ENCODE peak calls at places on chromosomes 7 and 10, in five cellular contexts. One of them, this sample, is unnamed.

GRCh38 chr10:33638891-33639290 is 304.4 kb upstream of the NRP1 start:
- DNase-seq in GM12878: no peak
- DNase-seq in heart left ventricle: no peak
- DNase-seq in IMR-90: no peak
- DNase-seq in K562: no peak
- DNase-seq in this sample: no peak

GRCh38 chr7:106415433-106415832 is 130.7 kb upstream of the NAMPT start:
- DNase-seq in IMR-90: peak; percentile 9
- DNase-seq in GM12878: no peak
- DNase-seq in K562: peak; percentile 50
- DNase-seq in heart left ventricle: no peak
- DNase-seq in this sample: no peak

GRCh38 chr7:33425385-33425784 is 296.0 kb downstream of the BBS9 start:
- DNase-seq in IMR-90: no peak
- DNase-seq in K562: no peak
- DNase-seq in heart left ventricle: no peak
- DNase-seq in GM12878: no peak
- DNase-seq in this sample: no peak

GRCh38 chr10:70462349-70462984 is 16.1 kb upstream of the PALD1 start:
- DNase-seq in K562: no peak
- DNase-seq in GM12878: no peak
- DNase-seq in IMR-90: no peak
- DNase-seq in heart left ventricle: peak; percentile 85
- DNase-seq in this sample: peak; percentile 41

GRCh38 chr7:141645188-141645587 is 56.8 kb downstream of the DENND11 start:
- DNase-seq in GM12878: no peak
- DNase-seq in heart left ventricle: no peak
- DNase-seq in IMR-90: no peak
- DNase-seq in K562: no peak
- DNase-seq in this sample: no peak

GRCh38 chr10:114538544-114538906 is 119.5 kb downstream of the ABLIM1 start:
- DNase-seq in IMR-90: no peak
- DNase-seq in GM12878: no peak
- DNase-seq in heart left ventricle: no peak
- DNase-seq in K562: no peak
- DNase-seq in this sample: no peak

GRCh38 chr10:36542493-36542892 is 582.9 kb upstream of the ANKRD30A start:
- DNase-seq in IMR-90: no peak
- DNase-seq in K562: no peak
- DNase-seq in GM12878: no peak
- DNase-seq in heart left ventricle: no peak
- DNase-seq in this sample: no peak

GRCh38 chr7:28130277-28130676 is 50.3 kb downstream of the JAZF1 start:
- DNase-seq in IMR-90: peak; percentile 95
- DNase-seq in heart left ventricle: no peak
- DNase-seq in K562: no peak
- DNase-seq in GM12878: no peak
- DNase-seq in this sample: no peak

GRCh38 chr10:59268460-59268859 is 92.0 kb downstream of the PHYHIPL start:
- DNase-seq in IMR-90: no peak
- DNase-seq in K562: no peak
- DNase-seq in heart left ventricle: no peak
- DNase-seq in GM12878: no peak
- DNase-seq in this sample: peak; percentile 34

GRCh38 chr10:7471720-7472367 is 61.0 kb upstream of the SFMBT2 start:
- DNase-seq in K562: no peak
- DNase-seq in IMR-90: no peak
- DNase-seq in heart left ventricle: no peak
- DNase-seq in GM12878: peak; percentile 98
- DNase-seq in this sample: no peak

GRCh38 chr10:74018241-74018640 is 20.3 kb downstream of the VCL start:
- DNase-seq in IMR-90: no peak
- DNase-seq in GM12878: no peak
- DNase-seq in heart left ventricle: no peak
- DNase-seq in K562: no peak
- DNase-seq in this sample: no peak

GRCh38 chr7:74097937-74098614 is 14.5 kb downstream of the LIMK1 start:
- DNase-seq in GM12878: no peak
- DNase-seq in IMR-90: peak; percentile 96
- DNase-seq in heart left ventricle: peak; percentile 44
- DNase-seq in K562: no peak
- DNase-seq in this sample: peak; percentile 57

GRCh38 chr7:17444673-17445072 is 146.2 kb downstream of the AHR start:
- DNase-seq in IMR-90: peak; percentile 34
- DNase-seq in GM12878: no peak
- DNase-seq in heart left ventricle: no peak
- DNase-seq in K562: peak; percentile 3
- DNase-seq in this sample: no peak

GRCh38 chr10:128083191-128083895 is 42.9 kb downstream of the MKI67 start:
- DNase-seq in K562: no peak
- DNase-seq in GM12878: no peak
- DNase-seq in heart left ventricle: no peak
- DNase-seq in IMR-90: no peak
- DNase-seq in this sample: no peak

GRCh38 chr10:75987610-75988009 is 556.2 kb downstream of the LRMDA start:
- DNase-seq in heart left ventricle: no peak
- DNase-seq in GM12878: no peak
- DNase-seq in IMR-90: no peak
- DNase-seq in K562: no peak
- DNase-seq in this sample: no peak

GRCh38 chr7:113289140-113289740 is 170.9 kb upstream of the SMIM30 start:
- DNase-seq in GM12878: no peak
- DNase-seq in IMR-90: peak; percentile 71
- DNase-seq in K562: peak; percentile 62
- DNase-seq in heart left ventricle: no peak
- DNase-seq in this sample: peak; percentile 22

GRCh38 chr10:30357075-30357801 is 8.2 kb upstream of the MTPAP start:
- DNase-seq in GM12878: no peak
- DNase-seq in K562: peak; percentile 16
- DNase-seq in heart left ventricle: no peak
- DNase-seq in IMR-90: no peak
- DNase-seq in this sample: no peak

GRCh38 chr10:36493511-36493880 is 631.9 kb upstream of the ANKRD30A start:
- DNase-seq in GM12878: no peak
- DNase-seq in heart left ventricle: no peak
- DNase-seq in IMR-90: peak; percentile 70
- DNase-seq in K562: no peak
- DNase-seq in this sample: no peak

GRCh38 chr10:34723746-34724145 is 91.3 kb downstream of the PARD3 start:
- DNase-seq in GM12878: no peak
- DNase-seq in heart left ventricle: no peak
- DNase-seq in IMR-90: peak; percentile 78
- DNase-seq in K562: peak; percentile 33
- DNase-seq in this sample: peak; percentile 46

GRCh38 chr7:47293884-47294568 is 287.9 kb downstream of the TNS3 start:
- DNase-seq in K562: no peak
- DNase-seq in GM12878: no peak
- DNase-seq in heart left ventricle: no peak
- DNase-seq in IMR-90: peak; percentile 51
- DNase-seq in this sample: peak; percentile 33

GRCh38 chr10:1774796-1775195 is 37.5 kb upstream of the ADARB2 start:
- DNase-seq in GM12878: no peak
- DNase-seq in heart left ventricle: no peak
- DNase-seq in IMR-90: no peak
- DNase-seq in K562: no peak
- DNase-seq in this sample: no peak

GRCh38 chr7:2939193-2939885 is 95.2 kb upstream of the GNA12 start:
- DNase-seq in heart left ventricle: peak; percentile 5
- DNase-seq in GM12878: no peak
- DNase-seq in K562: no peak
- DNase-seq in IMR-90: peak; percentile 9
- DNase-seq in this sample: no peak

GRCh38 chr10:27564880-27565279 is 60.8 kb downstream of the RAB18 start:
- DNase-seq in GM12878: no peak
- DNase-seq in IMR-90: no peak
- DNase-seq in heart left ventricle: peak; percentile 52
- DNase-seq in K562: no peak
- DNase-seq in this sample: no peak

GRCh38 chr7:108335264-108335918 is 120.8 kb downstream of the NRCAM start:
- DNase-seq in IMR-90: no peak
- DNase-seq in K562: no peak
- DNase-seq in GM12878: no peak
- DNase-seq in heart left ventricle: no peak
- DNase-seq in this sample: peak; percentile 37

GRCh38 chr7:137245186-137245585 is 98.3 kb downstream of the PTN start:
- DNase-seq in IMR-90: peak; percentile 35
- DNase-seq in heart left ventricle: no peak
- DNase-seq in K562: no peak
- DNase-seq in GM12878: no peak
- DNase-seq in this sample: no peak

GRCh38 chr10:112875474-112876267 is 74.4 kb upstream of the TCF7L2 start:
- DNase-seq in K562: no peak
- DNase-seq in heart left ventricle: no peak
- DNase-seq in IMR-90: peak; percentile 86
- DNase-seq in GM12878: no peak
- DNase-seq in this sample: no peak

GRCh38 chr10:110426294-110427153 is 71.2 kb upstream of the DUSP5 start:
- DNase-seq in heart left ventricle: no peak
- DNase-seq in GM12878: no peak
- DNase-seq in IMR-90: peak; percentile 91
- DNase-seq in K562: no peak
- DNase-seq in this sample: peak; percentile 57

GRCh38 chr7:131100357-131101054 is 227.2 kb upstream of the MKLN1 start:
- DNase-seq in heart left ventricle: no peak
- DNase-seq in IMR-90: no peak
- DNase-seq in GM12878: no peak
- DNase-seq in K562: no peak
- DNase-seq in this sample: no peak

GRCh38 chr10:123139521-123140163 is 3.9 kb downstream of the HMX3 start:
- DNase-seq in GM12878: no peak
- DNase-seq in K562: peak; percentile 89
- DNase-seq in IMR-90: peak; percentile 18
- DNase-seq in heart left ventricle: no peak
- DNase-seq in this sample: peak; percentile 76

GRCh38 chr10:67603086-67603485 is 92.9 kb downstream of the CTNNA3 start:
- DNase-seq in IMR-90: no peak
- DNase-seq in GM12878: no peak
- DNase-seq in heart left ventricle: no peak
- DNase-seq in K562: no peak
- DNase-seq in this sample: no peak

GRCh38 chr7:13540429-13540828 is 449.0 kb downstream of the ETV1 start:
- DNase-seq in heart left ventricle: no peak
- DNase-seq in IMR-90: peak; percentile 81
- DNase-seq in K562: no peak
- DNase-seq in GM12878: no peak
- DNase-seq in this sample: no peak

GRCh38 chr10:64345856-64346255 is 824.7 kb downstream of the REEP3 start:
- DNase-seq in GM12878: no peak
- DNase-seq in K562: no peak
- DNase-seq in IMR-90: no peak
- DNase-seq in heart left ventricle: no peak
- DNase-seq in this sample: no peak

GRCh38 chr10:31129261-31129660 is 97.6 kb upstream of the ZNF438 start:
- DNase-seq in K562: peak; percentile 58
- DNase-seq in heart left ventricle: no peak
- DNase-seq in GM12878: no peak
- DNase-seq in IMR-90: peak; percentile 96
- DNase-seq in this sample: peak; percentile 71

GRCh38 chr7:98514211-98515150 is 102.6 kb upstream of the NPTX2 start:
- DNase-seq in K562: peak; percentile 34
- DNase-seq in GM12878: no peak
- DNase-seq in heart left ventricle: no peak
- DNase-seq in IMR-90: no peak
- DNase-seq in this sample: peak; percentile 64

GRCh38 chr10:132326925-132327324 is 5.1 kb upstream of the LRRC27 start:
- DNase-seq in IMR-90: no peak
- DNase-seq in GM12878: no peak
- DNase-seq in heart left ventricle: no peak
- DNase-seq in K562: no peak
- DNase-seq in this sample: no peak

GRCh38 chr10:123136221-123136805 is 543 bp downstream of the HMX3 start:
- DNase-seq in heart left ventricle: no peak
- DNase-seq in IMR-90: no peak
- DNase-seq in GM12878: no peak
- DNase-seq in K562: peak; percentile 34
- DNase-seq in this sample: no peak

GRCh38 chr10:13684252-13684791 is 97.6 kb downstream of the PRPF18 start:
- DNase-seq in K562: no peak
- DNase-seq in GM12878: no peak
- DNase-seq in IMR-90: peak; percentile 88
- DNase-seq in heart left ventricle: peak; percentile 90
- DNase-seq in this sample: peak; percentile 29

GRCh38 chr10:113187066-113187777 is 237.2 kb downstream of the TCF7L2 start:
- DNase-seq in IMR-90: no peak
- DNase-seq in heart left ventricle: peak; percentile 87
- DNase-seq in GM12878: no peak
- DNase-seq in K562: no peak
- DNase-seq in this sample: peak; percentile 71

GRCh38 chr7:79352323-79352722 is 101.1 kb downstream of the MAGI2 start:
- DNase-seq in K562: no peak
- DNase-seq in IMR-90: peak; percentile 58
- DNase-seq in GM12878: no peak
- DNase-seq in heart left ventricle: no peak
- DNase-seq in this sample: no peak

GRCh38 chr7:12403287-12404181 is at the start of gene VWDE:
- DNase-seq in K562: peak; percentile 96
- DNase-seq in GM12878: no peak
- DNase-seq in IMR-90: no peak
- DNase-seq in heart left ventricle: peak; percentile 62
- DNase-seq in this sample: peak; percentile 52
- TF ChIP-seq POLR2A in K562: peak; percentile 90
- TF ChIP-seq POLR2A in GM12878: no peak
- TF ChIP-seq POLR2A in IMR-90: no peak
- TF ChIP-seq POLR2A in heart left ventricle: no peak
- TF ChIP-seq POLR2A in this sample: no peak

GRCh38 chr7:154910125-154910524 is 92.8 kb downstream of the PAXIP1 start:
- DNase-seq in IMR-90: no peak
- DNase-seq in GM12878: no peak
- DNase-seq in heart left ventricle: no peak
- DNase-seq in K562: no peak
- DNase-seq in this sample: no peak
- H3K9me3 ChIP-seq in IMR-90: peaks cover 10% of the 10 kb centered on the region
- H3K9me3 ChIP-seq in GM12878: peaks cover 3% of the 10 kb centered on the region
- H3K9me3 ChIP-seq in heart left ventricle: no peaks in the 10 kb centered on the region
- H3K9me3 ChIP-seq in K562: no peaks in the 10 kb centered on the region
- H3K9me3 ChIP-seq in this sample: no peaks in the 10 kb centered on the region

DNA sequence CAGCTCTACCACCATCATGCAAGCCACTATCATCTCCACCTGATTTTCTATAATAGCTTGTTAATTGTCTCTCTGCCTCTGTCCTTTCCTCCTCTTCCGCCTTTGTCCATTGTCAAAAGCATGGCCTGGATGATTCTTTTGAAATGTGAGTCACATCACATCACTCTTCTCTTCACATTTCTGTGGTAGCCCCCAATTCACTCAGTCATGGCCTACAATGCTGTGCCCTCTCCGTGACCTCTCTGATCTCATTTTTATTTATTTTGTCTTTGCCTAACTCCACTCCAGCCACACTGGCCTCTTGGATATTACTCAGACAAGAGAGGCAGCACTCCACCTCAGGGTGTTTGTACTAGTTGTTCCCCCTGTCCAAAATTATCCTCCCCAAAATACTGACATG is 4.9 kb upstream of the ABCB4 start:
- DNase-seq in heart left ventricle: no peak
- DNase-seq in IMR-90: no peak
- DNase-seq in K562: no peak
- DNase-seq in GM12878: no peak
- DNase-seq in this sample: no peak
- TF ChIP-seq POLR2A in heart left ventricle: no peak
- TF ChIP-seq POLR2A in IMR-90: no peak
- TF ChIP-seq POLR2A in K562: no peak
- TF ChIP-seq POLR2A in GM12878: no peak
- TF ChIP-seq POLR2A in this sample: no peak

GRCh38 chr7:158443688-158444483 is 143.7 kb downstream of the PTPRN2 start:
- DNase-seq in GM12878: no peak
- DNase-seq in IMR-90: no peak
- DNase-seq in K562: no peak
- DNase-seq in heart left ventricle: no peak
- DNase-seq in this sample: no peak
- H3K9me3 ChIP-seq in GM12878: no peaks in the 10 kb centered on the region
- H3K9me3 ChIP-seq in IMR-90: peaks cover 61% of the 10 kb centered on the region
- H3K9me3 ChIP-seq in K562: no peaks in the 10 kb centered on the region
- H3K9me3 ChIP-seq in heart left ventricle: no peaks in the 10 kb centered on the region
- H3K9me3 ChIP-seq in this sample: no peaks in the 10 kb centered on the region